ENCODE peak calls at places on chromosomes 6 and 20, in four cellular contexts. Y is PC-3, R is endothelial cell, I is B cell. T is an unnamed sample.

GRCh38 chr6:114187563-114187962 is 155.3 kb downstream of the HS3ST5 start:
- DNase-seq in Y (no peak), R (no peak), I (no peak), T (no peak)

GRCh38 chr6:148855744-148856143 is 108.9 kb downstream of the UST start:
- DNase-seq in Y (no peak), R (no peak), I (no peak), T (no peak)

GRCh38 chr6:163679753-163680152 is 265.2 kb downstream of the QKI start:
- DNase-seq in Y (no peak), R (no peak), I (no peak), T (no peak)

GRCh38 chr6:169406794-169407193 is 153.1 kb upstream of the THBS2 start:
- DNase-seq in Y (no peak), R (no peak), I (no peak), T (no peak)

GRCh38 chr6:23547851-23548250 is 578.2 kb upstream of the NRSN1 start:
- DNase-seq in Y (peak; percentile 57), R (peak; percentile 27), I (no peak), T (no peak)

GRCh38 chr20:42749548-42749947 is 440.2 kb downstream of the PTPRT start:
- DNase-seq in Y (no peak), R (no peak), I (no peak), T (no peak)

GRCh38 chr20:59050437-59050836 is 7.9 kb upstream of the PRELID3B start:
- DNase-seq in Y (no peak), R (no peak), I (no peak), T (no peak)

GRCh38 chr6:111737065-111737521 is 131.4 kb upstream of the TRAF3IP2 start:
- DNase-seq in Y (peak; percentile 15), R (no peak), I (no peak), T (peak; percentile 60)

GRCh38 chr6:126202689-126203088 is 137.2 kb upstream of the CENPW start:
- DNase-seq in Y (no peak), R (no peak), I (no peak), T (no peak)

GRCh38 chr6:139442188-139442625 is 67.8 kb upstream of the CITED2 start:
- DNase-seq in Y (no peak), R (no peak), I (no peak), T (no peak)

GRCh38 chr6:146943673-146944072 is 260.5 kb upstream of the STXBP5 start:
- DNase-seq in Y (no peak), R (no peak), I (no peak), T (no peak)

GRCh38 chr6:20238688-20239587 is 26.7 kb upstream of the MBOAT1 start:
- DNase-seq in Y (no peak), R (no peak), I (no peak), T (no peak)

GRCh38 chr20:41848180-41848579 is 230.0 kb upstream of the CHD6 start:
- DNase-seq in Y (peak; percentile 26), R (no peak), I (no peak), T (no peak)

GRCh38 chr6:37321101-37321500 is 32.7 kb upstream of the RNF8 start:
- DNase-seq in Y (no peak), R (no peak), I (no peak), T (no peak)

GRCh38 chr6:107414246-107414645 is 45.1 kb downstream of the PDSS2 start:
- DNase-seq in Y (no peak), R (no peak), I (no peak), T (no peak)

GRCh38 chr6:56520218-56520617 is 122.5 kb downstream of the DST start:
- DNase-seq in Y (no peak), R (no peak), I (no peak), T (no peak)

GRCh38 chr6:102774326-102774725 is 1380.8 kb downstream of the GRIK2 start:
- DNase-seq in Y (peak; percentile 57), R (no peak), I (no peak), T (no peak)

GRCh38 chr6:35154262-35154661 is 13.1 kb upstream of the TCP11 start:
- DNase-seq in Y (peak; percentile 49), R (no peak), I (no peak), T (no peak)

GRCh38 chr6:32148289-32148688 is 3.5 kb downstream of the PRRT1 start:
- DNase-seq in Y (no peak), R (no peak), I (no peak), T (no peak)

GRCh38 chr6:125301435-125302391 is at the start of gene HDDC2:
- DNase-seq in Y (peak; percentile 55), R (peak; percentile 93), I (peak; percentile 57), T (peak; percentile 59)

GRCh38 chr20:3106658-3107463 is 22.3 kb upstream of the AVP start:
- DNase-seq in Y (no peak), R (no peak), I (no peak), T (no peak)

GRCh38 chr20:23092409-23092756 is 6.3 kb upstream of the CD93 start:
- DNase-seq in Y (no peak), R (no peak), I (no peak), T (no peak)

GRCh38 chr6:75602164-75602896 is 650 bp downstream of the SENP6 start:
- DNase-seq in Y (no peak), R (peak; percentile 45), I (no peak), T (no peak)

GRCh38 chr6:51350308-51350904 is 531.7 kb downstream of the TFAP2B start:
- DNase-seq in Y (peak; percentile 45), R (no peak), I (no peak), T (no peak)

GRCh38 chr6:132937466-132937906 is 123.1 kb downstream of the RPS12 start:
- DNase-seq in Y (peak; percentile 83), R (peak; percentile 60), I (peak; percentile 4), T (peak; percentile 8)

GRCh38 chr6:160248538-160248937 is 10.1 kb downstream of the SLC22A2 start:
- DNase-seq in Y (peak; percentile 57), R (no peak), I (no peak), T (no peak)

GRCh38 chr6:13290335-13290734 is 38.0 kb downstream of the TBC1D7 start:
- DNase-seq in Y (no peak), R (no peak), I (no peak), T (no peak)

GRCh38 chr20:58692579-58693225 is at the start of gene NPEPL1:
- DNase-seq in Y (peak; percentile 88), R (peak; percentile 85), I (peak; percentile 82), T (no peak)

GRCh38 chr20:34824026-34824860 is 1.2 kb downstream of the NCOA6 start:
- DNase-seq in Y (peak; percentile 85), R (peak; percentile 22), I (peak; percentile 73), T (peak; percentile 16)

GRCh38 chr6:109458774-109459531 is 3.4 kb upstream of the MICAL1 start:
- DNase-seq in Y (no peak), R (no peak), I (peak; percentile 71), T (no peak)

GRCh38 chr20:1242530-1242929 is 16.7 kb downstream of the RAD21L1 start:
- DNase-seq in Y (peak; percentile 86), R (no peak), I (no peak), T (peak; percentile 92)

GRCh38 chr6:13119549-13119948 is 208.8 kb downstream of the TBC1D7 start:
- DNase-seq in Y (no peak), R (no peak), I (no peak), T (no peak)

GRCh38 chr6:42266542-42266941 is 48.9 kb upstream of the MRPS10 start:
- DNase-seq in Y (no peak), R (no peak), I (no peak), T (no peak)
- TF ChIP-seq CTCF in Y (no peak), R (no peak), I (no peak), T (no peak)

GRCh38 chr6:121698617-121699016 is 263.2 kb downstream of the GJA1 start:
- DNase-seq in Y (no peak), R (no peak), I (no peak), T (no peak)
- TF ChIP-seq CTCF in Y (no peak), R (no peak), I (no peak), T (no peak)

GRCh38 chr6:151806757-151807512 is 547 bp upstream of the ESR1 start:
- DNase-seq in Y (no peak), R (peak; percentile 13), I (peak; percentile 9), T (no peak)
- TF ChIP-seq CTCF in Y (no peak), R (no peak), I (no peak), T (no peak)

GRCh38 chr6:100460650-100461204 is 4.0 kb downstream of the SIM1 start:
- DNase-seq in Y (no peak), R (peak; percentile 64), I (no peak), T (no peak)

GRCh38 chr6:100461920-100462295 is 2.8 kb downstream of the SIM1 start:
- DNase-seq in Y (no peak), R (no peak), I (no peak), T (no peak)

GRCh38 chr6:100462990-100463684 is 1.6 kb downstream of the SIM1 start:
- DNase-seq in Y (no peak), R (no peak), I (no peak), T (no peak)

GRCh38 chr6:100462396-100462795 is 2.3 kb downstream of the SIM1 start:
- DNase-seq in Y (no peak), R (no peak), I (no peak), T (no peak)

GRCh38 chr6:100461273-100461919 is 3.3 kb downstream of the SIM1 start:
- DNase-seq in Y (no peak), R (peak; percentile 66), I (no peak), T (no peak)
- TF ChIP-seq CTCF in Y (no peak), R (no peak), I (no peak), T (no peak)

DNA sequence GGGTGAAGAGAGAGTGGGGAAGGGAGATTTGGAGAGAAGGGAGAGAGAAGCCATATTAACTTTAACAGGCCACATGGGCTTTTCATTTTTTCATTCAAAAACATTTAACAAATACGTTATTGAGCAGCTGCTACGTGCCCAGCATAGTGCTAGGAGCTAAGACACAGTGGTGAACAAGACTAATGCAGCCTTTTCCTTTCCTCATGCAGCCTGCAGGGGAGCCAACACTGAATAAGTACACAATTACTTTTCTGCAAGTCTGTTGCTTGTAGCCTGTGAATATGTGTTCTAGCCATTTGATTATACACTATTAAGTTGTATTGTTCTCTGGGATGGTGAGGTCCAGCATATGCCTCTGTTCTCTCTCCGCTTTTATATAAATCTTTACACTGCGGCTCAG is 1.9 kb upstream of the BLOC1S5 start:
- DNase-seq in Y (no peak), R (no peak), I (no peak), T (no peak)
- TF ChIP-seq CTCF in Y (no peak), R (no peak), I (no peak), T (no peak)

GRCh38 chr6:158559338-158559894 is 475 bp upstream of the TMEM181 start:
- DNase-seq in Y (no peak), R (no peak), I (no peak), T (no peak)
- TF ChIP-seq CTCF in Y (no peak), R (no peak), I (no peak), T (no peak)

DNA sequence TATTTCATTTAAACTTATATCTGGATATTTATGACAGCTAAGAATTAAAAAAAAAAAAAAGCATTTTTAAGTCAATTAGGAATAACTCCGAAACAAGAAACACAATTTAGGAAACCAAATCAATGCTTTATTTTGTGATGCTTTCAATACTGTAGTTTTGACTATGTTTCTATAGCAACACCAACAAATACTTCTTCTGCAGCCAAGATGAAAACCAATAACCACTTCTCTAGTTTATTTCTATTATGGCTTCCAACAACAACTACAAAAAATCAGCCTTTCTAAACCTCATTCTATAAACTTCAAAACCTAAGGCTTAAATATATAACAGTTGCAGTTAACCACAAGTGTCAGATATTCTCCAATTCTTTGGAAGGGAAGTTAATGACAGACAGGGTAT is 81.0 kb downstream of the EPB41L2 start:
- DNase-seq in Y (no peak), R (no peak), I (no peak), T (no peak)
- TF ChIP-seq CTCF in Y (no peak), R (no peak), I (no peak), T (no peak)

GRCh38 chr6:28496099-28496779 is 19.4 kb downstream of the GPX6 start:
- DNase-seq in Y (peak; percentile 26), R (no peak), I (no peak), T (no peak)
- TF ChIP-seq CTCF in Y (peak; percentile 53), R (no peak), I (no peak), T (peak; percentile 34)

T was measured in HFFc6.